ENCODE peak calls at places on chromosomes 6 and 20, in six cellular contexts. H, I, V, A, S and J are unnamed samples.

GRCh38 chr20:38089500-38089899 is 56.0 kb downstream of the RPRD1B start:
- DNase-seq in V (no peak), A (no peak), H (no peak), S (no peak), I (no peak), J (no peak)

GRCh38 chr20:21609221-21609620 is 95.4 kb upstream of the NKX2-2 start:
- DNase-seq in A (no peak), V (no peak), I (no peak), H (peak), S (no peak), J (no peak)

GRCh38 chr6:164578616-164579015 is 730.8 kb downstream of the C6orf118 start:
- DNase-seq in I (no peak), S (no peak), A (no peak), H (no peak), V (no peak), J (no peak)

GRCh38 chr20:57650756-57651483 is 30.7 kb upstream of the ZBP1 start:
- DNase-seq in S (no peak), I (no peak), V (no peak), A (peak), H (peak), J (peak)

GRCh38 chr20:41137412-41138216 is at the start of gene PLCG1:
- DNase-seq in V (peak), I (peak), A (peak), S (peak), H (peak), J (peak)

GRCh38 chr6:156780117-156780641 is 3.0 kb downstream of the ARID1B start:
- DNase-seq in A (no peak), V (peak), S (peak), I (peak), H (peak), J (peak)

GRCh38 chr6:135181333-135182119 is 418 bp downstream of the MYB start:
- DNase-seq in S (peak), V (peak), H (no peak), I (peak), A (no peak), J (no peak)

GRCh38 chr6:79672631-79673065 is 41.5 kb downstream of the SH3BGRL2 start:
- DNase-seq in S (no peak), I (peak), H (no peak), A (no peak), V (peak), J (no peak)

GRCh38 chr6:41652876-41653641 is 14.8 kb downstream of the MDFI start:
- DNase-seq in S (no peak), V (no peak), H (no peak), I (no peak), A (no peak), J (peak)
- TF ChIP-seq CTCF in S (no peak), V (no peak), H (no peak), I (no peak), A (no peak), J (no peak)

GRCh38 chr20:62186887-62187866 is 4.3 kb downstream of the MTG2 start:
- DNase-seq in H (no peak), S (no peak), I (peak), V (no peak), A (no peak), J (no peak)
- H3K27ac ChIP-seq in H (no peak), S (no peak), I (peak), V (no peak), A (no peak), J (no peak)

GRCh38 chr6:29942275-29943052 is at the start of gene HLA-A:
- DNase-seq in V (peak), I (peak), H (peak), A (peak), S (peak), J (peak)
- TF ChIP-seq POLR2A in V (peak), I (peak), H (peak), A (peak), S (peak), J (peak)

GRCh38 chr6:74289881-74290280 is 593.9 kb downstream of the CD109 start:
- DNase-seq in I (no peak), H (no peak), S (no peak), V (no peak), A (no peak), J (no peak)
- TF ChIP-seq CTCF in I (no peak), H (no peak), S (no peak), V (no peak), A (no peak), J (no peak)